ENCODE peak calls at places on chromosomes 6 and 20, in five cellular contexts. One of them, this sample, is unnamed.
A peak's percentile ranks its signal among the peaks of the same experiment; 100 is the strongest.

GRCh38 chr20:791056-791455 is 22.8 kb upstream of the SLC52A3 start:
- DNase-seq in spleen: no peak
- DNase-seq in HCT116: no peak
- DNase-seq in adrenal gland: no peak
- DNase-seq in heart left ventricle: no peak
- DNase-seq in this sample: no peak

GRCh38 chr6:52497652-52498408 is 77.7 kb downstream of the EFHC1 start:
- DNase-seq in adrenal gland: no peak
- DNase-seq in spleen: no peak
- DNase-seq in HCT116: no peak
- DNase-seq in heart left ventricle: peak; percentile 70
- DNase-seq in this sample: no peak

GRCh38 chr20:54088430-54088829 is 18.0 kb upstream of the BCAS1 start:
- DNase-seq in adrenal gland: no peak
- DNase-seq in heart left ventricle: no peak
- DNase-seq in HCT116: no peak
- DNase-seq in spleen: no peak
- DNase-seq in this sample: no peak

GRCh38 chr6:138382498-138383265 is 5.0 kb downstream of the SMIM28 start:
- DNase-seq in spleen: no peak
- DNase-seq in heart left ventricle: no peak
- DNase-seq in adrenal gland: no peak
- DNase-seq in HCT116: no peak
- DNase-seq in this sample: no peak

GRCh38 chr6:125598422-125598821 is 151.0 kb upstream of the HEY2 start:
- DNase-seq in heart left ventricle: peak; percentile 81
- DNase-seq in spleen: no peak
- DNase-seq in HCT116: no peak
- DNase-seq in adrenal gland: peak; percentile 50
- DNase-seq in this sample: no peak

GRCh38 chr6:34301408-34301807 is 52.6 kb upstream of the SMIM29 start:
- DNase-seq in adrenal gland: peak; percentile 79
- DNase-seq in spleen: no peak
- DNase-seq in heart left ventricle: peak; percentile 89
- DNase-seq in HCT116: no peak
- DNase-seq in this sample: no peak

GRCh38 chr20:40945754-40946451 is 82.7 kb upstream of the TOP1 start:
- DNase-seq in spleen: peak; percentile 80
- DNase-seq in heart left ventricle: peak; percentile 60
- DNase-seq in HCT116: peak; percentile 19
- DNase-seq in adrenal gland: peak; percentile 75
- DNase-seq in this sample: peak; percentile 41

GRCh38 chr6:16725145-16725864 is 36.0 kb downstream of the ATXN1 start:
- DNase-seq in HCT116: no peak
- DNase-seq in spleen: no peak
- DNase-seq in heart left ventricle: no peak
- DNase-seq in adrenal gland: no peak
- DNase-seq in this sample: no peak

GRCh38 chr6:51559059-51559458 is 528.4 kb downstream of the PKHD1 start:
- DNase-seq in spleen: no peak
- DNase-seq in heart left ventricle: no peak
- DNase-seq in adrenal gland: no peak
- DNase-seq in HCT116: no peak
- DNase-seq in this sample: no peak

GRCh38 chr6:138509371-138509770 is 10.1 kb upstream of the NHSL1 start:
- DNase-seq in heart left ventricle: no peak
- DNase-seq in HCT116: peak; percentile 44
- DNase-seq in spleen: no peak
- DNase-seq in adrenal gland: peak; percentile 48
- DNase-seq in this sample: no peak

GRCh38 chr20:63082308-63082938 is 75.7 kb upstream of the BHLHE23 start:
- DNase-seq in spleen: peak; percentile 61
- DNase-seq in heart left ventricle: peak; percentile 49
- DNase-seq in HCT116: no peak
- DNase-seq in adrenal gland: peak; percentile 58
- DNase-seq in this sample: no peak

GRCh38 chr6:35050291-35050987 is 90.7 kb downstream of the TCP11 start:
- DNase-seq in spleen: no peak
- DNase-seq in HCT116: no peak
- DNase-seq in heart left ventricle: peak; percentile 30
- DNase-seq in adrenal gland: no peak
- DNase-seq in this sample: no peak

GRCh38 chr20:23151008-23151703 is 65.0 kb upstream of the CD93 start:
- DNase-seq in HCT116: no peak
- DNase-seq in adrenal gland: no peak
- DNase-seq in spleen: no peak
- DNase-seq in heart left ventricle: no peak
- DNase-seq in this sample: no peak

GRCh38 chr6:115796061-115796460 is 264.6 kb downstream of the FRK start:
- DNase-seq in heart left ventricle: no peak
- DNase-seq in adrenal gland: no peak
- DNase-seq in HCT116: no peak
- DNase-seq in spleen: no peak
- DNase-seq in this sample: no peak

GRCh38 chr6:43814111-43814510 is 44.1 kb downstream of the VEGFA start:
- DNase-seq in heart left ventricle: no peak
- DNase-seq in HCT116: no peak
- DNase-seq in spleen: no peak
- DNase-seq in adrenal gland: no peak
- DNase-seq in this sample: no peak

GRCh38 chr6:143299253-143300166 is 151.0 kb downstream of the ADAT2 start:
- DNase-seq in spleen: no peak
- DNase-seq in heart left ventricle: no peak
- DNase-seq in HCT116: no peak
- DNase-seq in adrenal gland: no peak
- DNase-seq in this sample: no peak

GRCh38 chr6:33768644-33769120 is 20.2 kb downstream of the LEMD2 start:
- DNase-seq in heart left ventricle: peak; percentile 80
- DNase-seq in adrenal gland: peak; percentile 92
- DNase-seq in spleen: peak; percentile 91
- DNase-seq in HCT116: peak; percentile 48
- DNase-seq in this sample: peak; percentile 53

GRCh38 chr6:11460001-11460668 is 77.4 kb upstream of the TMEM170B start:
- DNase-seq in HCT116: no peak
- DNase-seq in adrenal gland: no peak
- DNase-seq in spleen: no peak
- DNase-seq in heart left ventricle: no peak
- DNase-seq in this sample: no peak

GRCh38 chr20:24745206-24745605 is 203.9 kb upstream of the CST7 start:
- DNase-seq in adrenal gland: peak; percentile 0
- DNase-seq in spleen: no peak
- DNase-seq in HCT116: no peak
- DNase-seq in heart left ventricle: no peak
- DNase-seq in this sample: no peak

GRCh38 chr6:145656128-145656527 is 79.2 kb downstream of the EPM2A start:
- DNase-seq in heart left ventricle: no peak
- DNase-seq in adrenal gland: no peak
- DNase-seq in HCT116: no peak
- DNase-seq in spleen: no peak
- DNase-seq in this sample: no peak

DNA sequence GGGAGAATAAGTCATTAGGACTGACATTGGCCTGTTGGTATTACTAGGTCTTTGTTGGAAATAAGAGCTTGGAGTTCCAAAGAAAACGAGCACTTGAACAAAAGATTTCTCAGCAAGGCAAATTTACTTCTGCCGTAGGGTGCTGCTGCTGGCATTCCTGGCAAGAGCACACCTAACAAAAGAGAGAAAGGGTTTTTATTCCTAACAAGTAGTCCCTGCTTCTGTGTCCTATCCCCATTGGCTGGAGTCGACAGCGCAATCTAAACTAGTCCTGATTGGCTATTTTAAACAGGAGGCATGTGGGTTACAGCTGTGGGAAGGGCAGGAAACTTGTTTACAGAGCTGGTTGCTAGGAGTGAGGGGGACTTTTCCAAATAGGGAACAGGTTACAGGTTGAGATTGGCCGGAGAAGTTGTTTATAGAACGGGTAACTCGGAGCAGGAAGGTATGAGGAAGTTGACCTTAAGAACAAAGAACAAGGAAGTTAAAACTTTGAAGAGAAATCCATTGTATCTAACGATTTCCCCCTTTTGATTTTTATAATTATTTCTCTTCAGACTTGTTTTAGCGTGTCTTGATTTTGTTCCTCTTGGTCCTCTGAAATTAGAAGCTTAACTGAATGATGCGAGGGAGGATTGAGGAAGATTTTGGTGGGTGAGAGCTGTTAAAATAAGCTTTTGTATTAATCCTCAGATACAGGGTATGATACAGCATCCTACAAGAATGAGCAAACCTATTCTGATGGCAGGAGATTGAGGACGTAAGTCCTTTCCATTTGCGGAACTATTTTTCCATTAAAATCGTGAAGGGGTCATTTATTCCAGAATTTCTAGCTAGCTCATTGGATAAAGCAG is 3.4 kb upstream of the ZNFX1 start:
- DNase-seq in spleen: no peak
- DNase-seq in HCT116: no peak
- DNase-seq in adrenal gland: no peak
- DNase-seq in heart left ventricle: no peak
- DNase-seq in this sample: no peak
- H3K9me3 ChIP-seq in spleen: peaks cover 66% of the 10 kb centered on the region
- H3K9me3 ChIP-seq in HCT116: no peaks in the 10 kb centered on the region
- H3K9me3 ChIP-seq in adrenal gland: no peaks in the 10 kb centered on the region
- H3K9me3 ChIP-seq in heart left ventricle: no peaks in the 10 kb centered on the region
- H3K9me3 ChIP-seq in this sample: no peaks in the 10 kb centered on the region

DNA sequence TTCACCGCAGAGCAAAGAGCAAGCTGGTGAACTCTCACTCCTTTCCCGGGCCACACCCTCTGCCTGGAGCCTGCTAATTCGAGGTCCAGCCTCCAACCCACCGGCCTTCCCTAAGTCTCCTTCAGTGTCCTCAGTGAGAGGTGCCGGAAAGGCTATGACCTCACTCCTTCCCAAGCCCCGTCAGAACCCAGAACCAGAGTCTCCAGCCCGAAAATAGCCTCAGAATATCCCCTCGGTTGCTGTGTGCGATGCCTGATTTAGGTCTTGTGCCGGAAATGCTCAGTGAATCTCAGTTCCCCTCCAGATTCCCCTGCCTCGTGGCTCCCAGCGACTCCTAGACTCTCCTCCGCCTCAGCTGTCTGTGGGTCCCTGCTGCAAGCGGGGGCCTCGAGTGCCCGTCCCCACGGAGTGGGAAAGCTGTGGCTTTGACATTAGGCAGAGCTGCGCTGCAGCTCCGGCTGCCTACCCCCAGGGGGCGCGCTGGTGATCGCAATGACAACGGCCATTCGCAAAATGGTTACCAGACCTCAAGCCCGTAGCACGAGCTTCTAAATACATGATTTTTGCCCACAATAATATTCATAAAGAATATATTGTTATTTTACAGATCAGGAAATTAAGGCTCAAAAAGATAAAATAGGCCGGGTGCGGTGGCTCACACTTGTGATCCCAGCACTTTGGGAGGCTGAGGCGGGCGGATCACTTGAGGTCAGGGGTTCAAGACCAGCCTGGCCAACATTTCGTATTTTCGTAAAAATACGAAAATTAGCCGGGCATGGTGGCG is 4.2 kb upstream of the BNIP5 start:
- DNase-seq in heart left ventricle: peak; percentile 83
- DNase-seq in HCT116: peak; percentile 48
- DNase-seq in spleen: peak; percentile 94
- DNase-seq in adrenal gland: peak; percentile 84
- DNase-seq in this sample: peak; percentile 89
- H3K4me3 ChIP-seq in heart left ventricle: peak overlapping the region; percentile 22
- H3K4me3 ChIP-seq in HCT116: peak overlapping the region; percentile 49
- H3K4me3 ChIP-seq in spleen: no peak overlapping the region
- H3K4me3 ChIP-seq in adrenal gland: no peak overlapping the region
- H3K4me3 ChIP-seq in this sample: no peak overlapping the region

DNA sequence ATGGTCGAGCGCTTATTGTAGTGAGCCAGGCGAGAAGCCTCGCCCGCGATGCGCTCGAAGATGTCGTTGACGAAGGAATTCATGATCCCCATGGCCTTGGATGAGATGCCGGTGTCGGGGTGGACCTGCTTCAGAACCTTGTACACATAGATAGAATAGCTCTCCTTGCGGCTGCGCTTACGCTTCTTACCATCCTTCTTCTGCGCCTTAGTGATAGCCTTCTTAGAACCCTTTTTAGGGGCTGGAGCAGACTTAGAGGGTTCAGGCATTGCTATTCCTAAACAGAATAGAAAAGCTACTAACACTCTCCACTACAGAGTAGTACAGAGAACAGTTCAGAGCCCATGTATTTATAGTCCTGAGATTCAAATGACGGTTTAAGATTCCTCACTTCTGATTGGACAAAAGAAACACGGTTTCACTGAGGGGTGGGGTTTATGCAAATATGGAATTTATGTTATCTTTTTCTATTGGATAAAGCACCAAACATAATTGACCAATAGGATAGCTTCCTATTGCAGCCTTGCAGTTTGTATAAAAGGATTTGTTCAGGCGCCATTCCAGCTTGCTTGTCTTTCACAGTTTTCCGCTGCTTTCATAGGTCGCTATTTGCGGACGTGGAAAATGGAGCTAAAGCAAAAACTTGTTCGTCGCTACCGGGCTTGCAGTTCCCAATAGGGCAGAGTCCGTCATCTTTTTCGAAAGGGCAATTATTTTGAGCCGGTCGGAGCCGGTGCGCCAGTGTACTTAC is 43.7 kb upstream of the HFE start:
- DNase-seq in HCT116: no peak
- DNase-seq in adrenal gland: peak; percentile 89
- DNase-seq in spleen: peak; percentile 89
- DNase-seq in heart left ventricle: peak; percentile 76
- DNase-seq in this sample: peak; percentile 74
- TF ChIP-seq POLR2A in HCT116: no peak
- TF ChIP-seq POLR2A in adrenal gland: peak; percentile 100
- TF ChIP-seq POLR2A in spleen: peak; percentile 96
- TF ChIP-seq POLR2A in heart left ventricle: peak; percentile 100
- TF ChIP-seq POLR2A in this sample: peak; percentile 88

DNA sequence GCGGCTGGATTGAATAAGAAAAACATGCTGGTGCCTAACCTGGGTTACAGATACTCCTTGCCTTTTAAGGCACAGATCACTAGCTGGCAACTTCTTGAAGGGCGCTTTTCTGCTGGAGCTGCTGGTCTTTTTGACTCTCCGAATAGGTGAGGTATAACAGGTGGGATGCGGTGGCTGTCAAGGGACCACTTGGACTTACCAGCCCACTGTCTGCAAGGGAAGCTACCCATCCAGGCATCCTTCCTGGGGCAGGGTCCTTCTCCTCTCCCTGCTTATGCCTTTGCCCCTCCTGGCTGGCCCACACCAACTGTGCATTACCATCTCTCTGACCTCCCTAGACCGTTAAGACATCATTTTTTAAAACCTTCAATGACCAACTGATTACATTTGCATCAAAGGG is 57.4 kb downstream of the NPEPL1 start:
- DNase-seq in adrenal gland: no peak
- DNase-seq in spleen: peak; percentile 36
- DNase-seq in HCT116: no peak
- DNase-seq in heart left ventricle: no peak
- DNase-seq in this sample: no peak
- H3K9me3 ChIP-seq in adrenal gland: no peaks in the 10 kb centered on the region
- H3K9me3 ChIP-seq in spleen: no peaks in the 10 kb centered on the region
- H3K9me3 ChIP-seq in HCT116: no peaks in the 10 kb centered on the region
- H3K9me3 ChIP-seq in heart left ventricle: no peaks in the 10 kb centered on the region
- H3K9me3 ChIP-seq in this sample: no peaks in the 10 kb centered on the region